ENCODE peak calls at places on chromosomes 16 and 17, in eight cellular contexts. V is cardiac muscle cell, G is kidney epithelial cell, E is heart left ventricle, Z is osteoblast, H is esophagus muscularis mucosa, F is left ventricle myocardium inferior, W is transverse colon. J is an unnamed sample. For H3K36me3, the result is how much of the 10 kb centered on the place peaks cover.

GRCh38 chr16:61263400-61263799 is 772.8 kb downstream of the CDH8 start:
- DNase-seq in V (no peak), G (no peak), E (no peak), Z (no peak), H (no peak), F (no peak), W (no peak), J (no peak)

GRCh38 chr16:85566502-85567100 is 46.5 kb upstream of the GSE1 start:
- DNase-seq in V (no peak), G (no peak), E (no peak), Z (no peak), H (no peak), F (no peak), W (peak), J (no peak)

GRCh38 chr16:88326611-88327485 is 55.9 kb upstream of the ZNF469 start:
- DNase-seq in V (no peak), G (no peak), E (no peak), Z (peak), H (no peak), F (no peak), W (no peak), J (no peak)

GRCh38 chr17:56786989-56787482 is 46.7 kb downstream of the C17orf67 start:
- DNase-seq in V (peak), G (peak), E (no peak), Z (no peak), H (no peak), F (no peak), W (peak), J (peak)

GRCh38 chr16:65392831-65393565 is 271.1 kb upstream of the CDH11 start:
- DNase-seq in V (no peak), G (no peak), E (no peak), Z (no peak), H (no peak), F (no peak), W (no peak), J (peak)

GRCh38 chr16:83826146-83826913 is 18.6 kb downstream of the HSBP1 start:
- DNase-seq in V (peak), G (no peak), E (peak), Z (peak), H (peak), F (peak), W (peak), J (peak)

GRCh38 chr17:56707312-56708219 is 114.1 kb downstream of the NOG start:
- DNase-seq in V (peak), G (no peak), E (no peak), Z (no peak), H (no peak), F (no peak), W (no peak), J (peak)

GRCh38 chr16:9090101-9090959 is 1.1 kb upstream of the HAPSTR1 start:
- DNase-seq in V (no peak), G (no peak), E (peak), Z (peak), H (no peak), F (peak), W (peak), J (no peak)

GRCh38 chr17:51346218-51346982 is 86.1 kb downstream of the UTP18 start:
- DNase-seq in V (no peak), G (no peak), E (no peak), Z (no peak), H (no peak), F (no peak), W (no peak), J (no peak)

GRCh38 chr17:69435986-69436696 is 21.6 kb downstream of the MAP2K6 start:
- DNase-seq in V (no peak), G (no peak), E (no peak), Z (no peak), H (no peak), F (no peak), W (no peak), J (no peak)

GRCh38 chr16:81816793-81817210 is 37.7 kb downstream of the PLCG2 start:
- DNase-seq in V (no peak), G (no peak), E (no peak), Z (no peak), H (no peak), F (no peak), W (peak), J (no peak)

GRCh38 chr16:62648256-62648655 is 612.0 kb upstream of the CDH8 start:
- DNase-seq in V (no peak), G (no peak), E (no peak), Z (no peak), H (no peak), F (no peak), W (no peak), J (no peak)

GRCh38 chr17:45248132-45248936 is 13.6 kb downstream of the SPATA32 start:
- DNase-seq in V (no peak), G (no peak), E (peak), Z (no peak), H (no peak), F (no peak), W (peak), J (peak)

GRCh38 chr16:53822936-53823529 is 119.1 kb downstream of the FTO start:
- DNase-seq in V (peak), G (no peak), E (no peak), Z (no peak), H (no peak), F (no peak), W (no peak), J (no peak)

GRCh38 chr16:19837984-19838707 is 46.5 kb downstream of the GPRC5B start:
- DNase-seq in V (no peak), G (no peak), E (no peak), Z (no peak), H (no peak), F (no peak), W (no peak), J (no peak)

GRCh38 chr16:50469744-50470301 is 78.4 kb upstream of the NKD1 start:
- DNase-seq in V (no peak), G (no peak), E (peak), Z (no peak), H (no peak), F (no peak), W (no peak), J (no peak)

GRCh38 chr17:12613566-12613965 is 52.1 kb upstream of the MYOCD start:
- DNase-seq in V (peak), G (peak), E (no peak), Z (no peak), H (no peak), F (no peak), W (no peak), J (peak)

GRCh38 chr16:23855010-23855409 is 19.2 kb downstream of the PRKCB start:
- DNase-seq in V (no peak), G (no peak), E (no peak), Z (no peak), H (no peak), F (no peak), W (no peak), J (no peak)

GRCh38 chr17:28726912-28727726 is 1.1 kb upstream of the TLCD1 start:
- DNase-seq in V (peak), G (peak), E (peak), Z (peak), H (peak), F (peak), W (peak), J (peak)

GRCh38 chr17:57090560-57091185 is 5.6 kb downstream of the AKAP1 start:
- DNase-seq in V (peak), G (no peak), E (no peak), Z (no peak), H (no peak), F (no peak), W (no peak), J (peak)

DNA sequence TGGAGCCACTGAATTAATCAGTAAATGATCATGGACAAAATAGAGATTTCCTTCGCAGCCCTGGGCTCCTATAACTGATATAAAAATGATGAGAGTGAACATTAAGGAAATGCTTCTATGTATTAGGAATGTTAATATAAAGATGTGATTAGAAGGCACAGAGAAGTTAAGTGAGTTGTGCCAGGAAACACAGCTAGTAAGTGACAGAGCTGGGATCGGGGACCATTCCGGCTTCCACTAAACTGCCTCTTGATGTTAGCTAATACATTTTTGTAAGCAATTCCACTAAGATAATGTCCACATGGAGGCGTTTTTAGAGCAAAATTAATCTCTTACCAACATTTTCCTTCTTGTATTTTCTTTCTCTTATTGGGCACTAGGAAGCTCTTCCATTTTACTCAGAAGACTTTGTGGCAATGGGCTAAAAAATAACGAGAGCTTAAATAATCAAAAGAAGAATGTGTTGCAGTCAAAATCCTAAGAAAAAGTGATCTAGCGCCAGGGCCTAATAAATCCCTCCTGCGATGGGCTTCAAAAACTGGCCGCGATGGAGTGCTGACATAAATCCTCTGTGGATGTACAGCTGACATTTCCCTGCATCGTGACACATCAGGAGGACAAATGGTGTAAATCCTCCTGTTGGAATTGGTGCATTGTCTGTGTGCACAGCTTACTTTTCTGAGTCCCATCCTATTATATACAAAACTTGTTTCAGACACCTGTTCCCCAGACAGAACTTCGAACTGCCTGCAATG is 326.1 kb upstream of the MAF start:
- DNase-seq in V (no peak), G (no peak), E (no peak), Z (no peak), H (no peak), F (no peak), W (no peak), J (no peak)
- H3K4me3 ChIP-seq in V (no peak), G (no peak), E (no peak), Z (no peak), H (no peak), F (no peak), W (no peak), J (no peak)

GRCh38 chr17:48067245-48067644 is 19.1 kb downstream of the NFE2L1 start:
- DNase-seq in V (no peak), G (no peak), E (no peak), Z (no peak), H (no peak), F (no peak), W (no peak), J (no peak)

GRCh38 chr17:48066656-48067055 is 18.5 kb downstream of the NFE2L1 start:
- DNase-seq in V (no peak), G (no peak), E (no peak), Z (no peak), H (no peak), F (no peak), W (no peak), J (no peak)

GRCh38 chr17:48066192-48066591 is 18.0 kb downstream of the NFE2L1 start:
- DNase-seq in V (no peak), G (no peak), E (no peak), Z (no peak), H (no peak), F (no peak), W (no peak), J (no peak)

GRCh38 chr17:48070195-48070594 is 22.0 kb downstream of the NFE2L1 start:
- DNase-seq in V (no peak), G (no peak), E (no peak), Z (no peak), H (no peak), F (no peak), W (no peak), J (no peak)

DNA sequence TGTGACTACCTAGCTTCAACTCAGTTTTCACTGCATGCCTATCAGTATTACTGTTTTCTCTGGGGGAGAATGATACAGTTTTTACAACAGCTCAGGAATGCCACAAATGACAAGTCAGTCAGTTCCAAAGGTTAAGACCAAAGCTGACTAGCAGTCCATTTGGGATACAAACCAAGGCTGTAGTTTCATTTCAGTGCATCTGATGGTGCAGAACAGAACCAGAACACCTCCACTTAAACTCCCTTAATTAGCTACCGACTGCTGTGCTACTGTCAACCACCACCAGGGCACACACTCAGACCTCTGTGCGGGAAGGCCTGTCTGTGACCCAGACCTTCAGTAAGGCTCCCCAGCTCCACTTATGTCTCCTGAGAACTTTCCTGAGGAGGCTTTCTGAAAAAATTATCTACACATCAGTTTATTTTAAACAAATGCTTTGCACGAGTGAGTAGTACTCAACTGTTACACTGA is 20.4 kb downstream of the NFE2L1 start:
- DNase-seq in V (no peak), G (no peak), E (no peak), Z (peak), H (no peak), F (no peak), W (no peak), J (no peak)
- TF ChIP-seq CTCF in V (peak), G (peak), E (peak), Z (peak), H (peak), F (peak), W (no peak), J (peak)

DNA sequence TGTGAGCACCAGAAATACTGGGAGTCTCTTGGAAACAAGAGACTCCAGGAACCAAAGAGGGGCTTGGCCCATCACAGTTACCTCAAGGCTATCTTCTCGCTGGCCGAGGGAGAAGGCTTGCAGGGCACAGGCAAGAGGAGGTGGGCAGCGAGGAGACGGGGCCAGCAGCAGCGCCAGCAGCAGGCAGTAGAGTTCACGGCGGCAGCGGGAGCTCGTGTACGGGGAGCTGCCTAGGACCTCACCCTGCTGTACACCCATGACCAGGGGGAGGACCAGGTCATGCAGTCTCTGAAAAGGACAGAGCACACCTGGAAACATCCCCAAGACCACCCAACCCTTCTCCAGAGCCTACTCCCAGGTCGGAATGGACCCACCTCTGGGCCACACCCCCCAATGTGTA is 30.8 kb downstream of the PELP1 start:
- DNase-seq in V (no peak), G (no peak), E (no peak), Z (no peak), H (no peak), F (no peak), W (no peak), J (no peak)
- H3K36me3 ChIP-seq in V (under half), G (under half), E (under half), Z (under half), H (under half), F (half or more), W (half or more), J (under half)

GRCh38 chr17:80005360-80006338 is 30.0 kb downstream of the TBC1D16 start:
- DNase-seq in V (peak), G (no peak), E (peak), Z (peak), H (no peak), F (no peak), W (peak), J (no peak)
- H3K4me3 ChIP-seq in V (peak), G (peak), E (peak), Z (no peak), H (no peak), F (peak), W (no peak), J (peak)

GRCh38 chr17:4772235-4772613 is 538 bp downstream of the TM4SF5 start:
- DNase-seq in V (no peak), G (no peak), E (no peak), Z (no peak), H (no peak), F (no peak), W (peak), J (no peak)

GRCh38 chr17:4782652-4783051 is 3.5 kb downstream of the VMO1 start:
- DNase-seq in V (no peak), G (no peak), E (no peak), Z (no peak), H (no peak), F (no peak), W (no peak), J (no peak)

GRCh38 chr17:4780325-4781010 is 5.7 kb downstream of the VMO1 start:
- DNase-seq in V (no peak), G (no peak), E (no peak), Z (no peak), H (no peak), F (no peak), W (no peak), J (no peak)

DNA sequence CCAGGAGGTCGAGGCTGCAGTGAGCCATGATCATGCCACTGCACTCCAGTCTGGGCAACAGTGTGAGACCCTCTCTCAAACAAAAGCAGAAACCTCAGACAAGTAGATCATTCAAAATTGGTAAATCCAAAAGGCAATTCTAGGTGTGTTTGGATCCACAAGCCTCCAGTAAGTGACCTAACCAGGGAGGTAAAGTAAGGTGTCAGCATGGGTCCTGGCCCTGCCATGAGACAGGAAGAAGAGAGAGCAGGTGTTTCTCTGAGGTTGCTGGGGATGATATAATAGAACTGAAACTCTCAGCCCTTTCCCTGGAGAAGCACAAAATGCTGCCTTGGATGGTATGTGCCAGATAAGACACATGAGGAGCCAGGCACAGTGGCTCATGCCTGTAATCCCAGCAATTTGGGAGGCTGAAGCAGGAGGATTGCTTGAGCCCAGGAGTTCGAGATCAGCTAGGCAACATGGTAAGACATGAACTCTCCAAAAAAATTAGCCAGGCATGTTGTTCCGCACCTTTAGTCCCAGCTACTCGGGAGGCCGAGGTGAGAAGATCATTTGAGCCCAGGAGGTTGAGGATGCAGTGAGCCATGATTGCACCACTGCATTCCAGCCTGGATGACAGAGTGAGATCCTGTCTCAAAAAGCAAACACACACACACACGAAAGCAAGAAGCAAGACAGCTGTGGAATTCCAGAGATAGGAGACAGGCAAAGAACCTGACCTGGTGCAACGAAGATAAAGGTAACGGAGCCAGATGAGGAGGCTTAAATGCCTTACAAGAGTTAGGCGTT is 6.5 kb downstream of the TM4SF5 start:
- DNase-seq in V (peak), G (no peak), E (no peak), Z (no peak), H (no peak), F (no peak), W (no peak), J (no peak)
- TF ChIP-seq CTCF in V (no peak), G (no peak), E (no peak), Z (no peak), H (no peak), F (no peak), W (no peak), J (no peak)

GRCh38 chr17:60073063-60073462 is 5.7 kb downstream of the HEATR6 start:
- DNase-seq in V (no peak), G (no peak), E (no peak), Z (no peak), H (no peak), F (no peak), W (no peak), J (no peak)

GRCh38 chr17:60076811-60077210 is 1.9 kb downstream of the HEATR6 start:
- DNase-seq in V (no peak), G (no peak), E (no peak), Z (no peak), H (no peak), F (no peak), W (no peak), J (no peak)

GRCh38 chr17:60075981-60076380 is 2.7 kb downstream of the HEATR6 start:
- DNase-seq in V (no peak), G (no peak), E (no peak), Z (no peak), H (no peak), F (no peak), W (no peak), J (peak)

GRCh38 chr17:60077226-60077625 is 1.5 kb downstream of the HEATR6 start:
- DNase-seq in V (no peak), G (no peak), E (no peak), Z (no peak), H (no peak), F (no peak), W (no peak), J (no peak)

DNA sequence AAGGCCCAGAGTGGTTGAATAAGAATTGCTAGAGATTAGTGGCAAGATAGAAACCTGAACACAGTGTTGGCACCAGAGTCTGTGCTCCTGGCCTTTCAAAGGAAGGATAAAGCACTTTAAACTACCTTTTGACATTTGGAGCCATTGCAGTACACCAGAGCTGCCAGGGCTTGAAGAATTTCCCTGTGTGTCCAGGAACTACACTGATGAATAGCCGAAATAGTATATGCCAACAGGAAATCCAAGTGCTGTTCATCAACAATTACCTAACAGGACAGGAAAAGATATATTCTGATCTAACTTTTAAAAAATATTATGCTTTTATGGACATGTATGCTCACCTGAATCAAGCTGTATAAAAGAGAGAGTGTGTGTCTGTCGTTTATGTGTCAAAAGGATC is 5.1 kb downstream of the HEATR6 start:
- DNase-seq in V (no peak), G (no peak), E (no peak), Z (no peak), H (no peak), F (no peak), W (no peak), J (no peak)
- H3K36me3 ChIP-seq in V (half or more), G (under half), E (under half), Z (half or more), H (half or more), F (half or more), W (under half), J (under half)